ENCODE peak calls at places on chromosomes 4 and X, in six cellular contexts. K, G, O, Q, W and M are unnamed samples.

GRCh38 chr4:133390198-133390855 is 241.2 kb downstream of the PCDH10 start:
- DNase-seq in K (no peak), G (no peak), O (no peak), Q (peak), W (no peak), M (no peak)

GRCh38 chrX:110755061-110755460 is 40.6 kb downstream of the CHRDL1 start:
- DNase-seq in K (no peak), G (peak), O (no peak), Q (no peak), W (no peak), M (no peak)

GRCh38 chrX:20382518-20383291 is 116.0 kb upstream of the RPS6KA3 start:
- DNase-seq in K (no peak), G (no peak), O (no peak), Q (no peak), W (peak), M (no peak)

GRCh38 chr4:186149872-186150271 is 41.5 kb upstream of the CYP4V2 start:
- DNase-seq in K (no peak), G (no peak), O (no peak), Q (no peak), W (no peak), M (peak)

GRCh38 chr4:7802093-7802726 is 137.5 kb downstream of the AFAP1 start:
- DNase-seq in K (peak), G (peak), O (peak), Q (peak), W (peak), M (no peak)

GRCh38 chr4:151153585-151153984 is 54.2 kb downstream of the RPS3A start:
- DNase-seq in K (peak), G (no peak), O (no peak), Q (no peak), W (no peak), M (no peak)

GRCh38 chr4:94926936-94927335 is 169.2 kb downstream of the BMPR1B start:
- DNase-seq in K (no peak), G (no peak), O (no peak), Q (no peak), W (peak), M (no peak)

GRCh38 chr4:5364406-5364805 is 313.1 kb downstream of the STK32B start:
- DNase-seq in K (no peak), G (no peak), O (no peak), Q (no peak), W (no peak), M (no peak)

GRCh38 chr4:81502561-81502960 is 30.9 kb upstream of the RASGEF1B start:
- DNase-seq in K (no peak), G (no peak), O (no peak), Q (no peak), W (peak), M (no peak)

GRCh38 chr4:16843831-16844508 is 54.5 kb downstream of the LDB2 start:
- DNase-seq in K (peak), G (peak), O (no peak), Q (no peak), W (no peak), M (no peak)

GRCh38 chrX:137118536-137118935 is 84.7 kb upstream of the GPR101 start:
- DNase-seq in K (no peak), G (no peak), O (no peak), Q (no peak), W (no peak), M (no peak)

GRCh38 chrX:150570512-150570911 is 2.1 kb downstream of the MTM1 start:
- DNase-seq in K (peak), G (no peak), O (no peak), Q (no peak), W (no peak), M (no peak)

GRCh38 chrX:150084474-150085229 is 146.4 kb upstream of the EOLA2 start:
- DNase-seq in K (peak), G (peak), O (no peak), Q (no peak), W (no peak), M (no peak)

GRCh38 chrX:129956765-129957164 is 25.7 kb upstream of the BCORL1 start:
- DNase-seq in K (no peak), G (no peak), O (no peak), Q (no peak), W (no peak), M (no peak)

GRCh38 chr4:121728798-121729226 is 32.0 kb upstream of the ANXA5 start:
- DNase-seq in K (peak), G (peak), O (no peak), Q (no peak), W (no peak), M (no peak)

GRCh38 chrX:85627363-85627762 is 247.9 kb upstream of the POF1B start:
- DNase-seq in K (peak), G (no peak), O (no peak), Q (no peak), W (peak), M (no peak)

GRCh38 chr4:65646136-65646535 is 24.2 kb downstream of the EPHA5 start:
- DNase-seq in K (no peak), G (peak), O (no peak), Q (no peak), W (no peak), M (no peak)

GRCh38 chrX:74232859-74233258 is 71.1 kb upstream of the ZCCHC13 start:
- DNase-seq in K (peak), G (peak), O (no peak), Q (no peak), W (peak), M (peak)

GRCh38 chr4:41106081-41106480 is 108.3 kb downstream of the APBB2 start:
- DNase-seq in K (no peak), G (peak), O (no peak), Q (no peak), W (no peak), M (no peak)

GRCh38 chrX:71492086-71493065 is 40.5 kb upstream of the OGT start:
- DNase-seq in K (peak), G (peak), O (peak), Q (peak), W (no peak), M (no peak)

GRCh38 chrX:145393702-145394235 is 146.5 kb downstream of the SPANXN1 start:
- DNase-seq in K (no peak), G (no peak), O (no peak), Q (no peak), W (no peak), M (no peak)

GRCh38 chr4:27024807-27025206 is 164.2 kb downstream of the STIM2 start:
- DNase-seq in K (no peak), G (no peak), O (no peak), Q (no peak), W (no peak), M (no peak)

GRCh38 chrX:44748014-44748413 is 95.8 kb upstream of the DUSP21 start:
- DNase-seq in K (peak), G (peak), O (no peak), Q (no peak), W (peak), M (peak)

GRCh38 chrX:115183980-115184379 is 5.2 kb upstream of the RBMXL3 start:
- DNase-seq in K (peak), G (no peak), O (no peak), Q (no peak), W (no peak), M (no peak)